ENCODE peak calls at places on chromosomes 13 and 19, in five cellular contexts. One of them, this sample, is unnamed.
A peak's percentile ranks its signal among the peaks of the same experiment; 100 is the strongest.

GRCh38 chr13:58531614-58532013 is 900.1 kb downstream of the PCDH17 start:
- DNase-seq in NCI-H2171 treated with DMSO at 0.1 percent for 48 hours: no peak
- DNase-seq in HEK293T: no peak
- DNase-seq in NCI-H748 treated with DMSO at 0.1 percent for 48 hours: no peak
- DNase-seq in stimulated activated CD8-positive, alpha-beta memory T cell treated with anti-CD3 and anti-CD28 coated beads, Interleukin-4, amount 100 ng/mL, for 4 hours: no peak
- DNase-seq in this sample: no peak

GRCh38 chr19:36489920-36490415 is 607 bp upstream of the ZNF566 start:
- DNase-seq in NCI-H2171 treated with DMSO at 0.1 percent for 48 hours: peak; percentile 96
- DNase-seq in HEK293T: peak; percentile 81
- DNase-seq in NCI-H748 treated with DMSO at 0.1 percent for 48 hours: peak; percentile 98
- DNase-seq in stimulated activated CD8-positive, alpha-beta memory T cell treated with anti-CD3 and anti-CD28 coated beads, Interleukin-4, amount 100 ng/mL, for 4 hours: peak; percentile 54
- DNase-seq in this sample: peak; percentile 99

GRCh38 chr13:91353494-91353893 is 6.0 kb downstream of the MIR17HG start:
- DNase-seq in NCI-H2171 treated with DMSO at 0.1 percent for 48 hours: no peak
- DNase-seq in HEK293T: no peak
- DNase-seq in NCI-H748 treated with DMSO at 0.1 percent for 48 hours: no peak
- DNase-seq in stimulated activated CD8-positive, alpha-beta memory T cell treated with anti-CD3 and anti-CD28 coated beads, Interleukin-4, amount 100 ng/mL, for 4 hours: no peak
- DNase-seq in this sample: no peak

GRCh38 chr19:53156888-53157287 is 2.0 kb downstream of the ZNF347 start:
- DNase-seq in NCI-H2171 treated with DMSO at 0.1 percent for 48 hours: no peak
- DNase-seq in HEK293T: no peak
- DNase-seq in NCI-H748 treated with DMSO at 0.1 percent for 48 hours: no peak
- DNase-seq in stimulated activated CD8-positive, alpha-beta memory T cell treated with anti-CD3 and anti-CD28 coated beads, Interleukin-4, amount 100 ng/mL, for 4 hours: no peak
- DNase-seq in this sample: no peak

GRCh38 chr13:89363144-89363543 is 1692.0 kb downstream of the SLITRK5 start:
- DNase-seq in NCI-H2171 treated with DMSO at 0.1 percent for 48 hours: no peak
- DNase-seq in HEK293T: no peak
- DNase-seq in NCI-H748 treated with DMSO at 0.1 percent for 48 hours: no peak
- DNase-seq in stimulated activated CD8-positive, alpha-beta memory T cell treated with anti-CD3 and anti-CD28 coated beads, Interleukin-4, amount 100 ng/mL, for 4 hours: no peak
- DNase-seq in this sample: no peak

GRCh38 chr13:34756572-34756971 is 185.5 kb upstream of the NBEA start:
- DNase-seq in NCI-H2171 treated with DMSO at 0.1 percent for 48 hours: no peak
- DNase-seq in HEK293T: no peak
- DNase-seq in NCI-H748 treated with DMSO at 0.1 percent for 48 hours: no peak
- DNase-seq in stimulated activated CD8-positive, alpha-beta memory T cell treated with anti-CD3 and anti-CD28 coated beads, Interleukin-4, amount 100 ng/mL, for 4 hours: no peak
- DNase-seq in this sample: no peak

GRCh38 chr13:43289458-43290255 is 266.3 kb downstream of the DNAJC15 start:
- DNase-seq in NCI-H2171 treated with DMSO at 0.1 percent for 48 hours: no peak
- DNase-seq in HEK293T: no peak
- DNase-seq in NCI-H748 treated with DMSO at 0.1 percent for 48 hours: peak; percentile 9
- DNase-seq in stimulated activated CD8-positive, alpha-beta memory T cell treated with anti-CD3 and anti-CD28 coated beads, Interleukin-4, amount 100 ng/mL, for 4 hours: no peak
- DNase-seq in this sample: no peak

GRCh38 chr19:3098515-3099346 is 4.6 kb downstream of the GNA11 start:
- DNase-seq in NCI-H2171 treated with DMSO at 0.1 percent for 48 hours: no peak
- DNase-seq in HEK293T: no peak
- DNase-seq in NCI-H748 treated with DMSO at 0.1 percent for 48 hours: no peak
- DNase-seq in stimulated activated CD8-positive, alpha-beta memory T cell treated with anti-CD3 and anti-CD28 coated beads, Interleukin-4, amount 100 ng/mL, for 4 hours: no peak
- DNase-seq in this sample: no peak

GRCh38 chr13:26895808-26896466 is 135.4 kb upstream of the GPR12 start:
- DNase-seq in NCI-H2171 treated with DMSO at 0.1 percent for 48 hours: no peak
- DNase-seq in HEK293T: no peak
- DNase-seq in NCI-H748 treated with DMSO at 0.1 percent for 48 hours: no peak
- DNase-seq in stimulated activated CD8-positive, alpha-beta memory T cell treated with anti-CD3 and anti-CD28 coated beads, Interleukin-4, amount 100 ng/mL, for 4 hours: no peak
- DNase-seq in this sample: no peak

GRCh38 chr19:16581145-16581970 is 9.1 kb upstream of the SLC35E1 start:
- DNase-seq in NCI-H2171 treated with DMSO at 0.1 percent for 48 hours: no peak
- DNase-seq in HEK293T: no peak
- DNase-seq in NCI-H748 treated with DMSO at 0.1 percent for 48 hours: no peak
- DNase-seq in stimulated activated CD8-positive, alpha-beta memory T cell treated with anti-CD3 and anti-CD28 coated beads, Interleukin-4, amount 100 ng/mL, for 4 hours: no peak
- DNase-seq in this sample: no peak

GRCh38 chr19:5695649-5696195 is 5.6 kb downstream of the RPL36 start:
- DNase-seq in NCI-H2171 treated with DMSO at 0.1 percent for 48 hours: no peak
- DNase-seq in HEK293T: no peak
- DNase-seq in NCI-H748 treated with DMSO at 0.1 percent for 48 hours: no peak
- DNase-seq in stimulated activated CD8-positive, alpha-beta memory T cell treated with anti-CD3 and anti-CD28 coated beads, Interleukin-4, amount 100 ng/mL, for 4 hours: no peak
- DNase-seq in this sample: no peak

GRCh38 chr13:113098163-113098732 is 7.3 kb upstream of the F7 start:
- DNase-seq in NCI-H2171 treated with DMSO at 0.1 percent for 48 hours: no peak
- DNase-seq in HEK293T: no peak
- DNase-seq in NCI-H748 treated with DMSO at 0.1 percent for 48 hours: no peak
- DNase-seq in stimulated activated CD8-positive, alpha-beta memory T cell treated with anti-CD3 and anti-CD28 coated beads, Interleukin-4, amount 100 ng/mL, for 4 hours: no peak
- DNase-seq in this sample: no peak

GRCh38 chr19:47414469-47414868 is 4.9 kb downstream of the MEIS3 start:
- DNase-seq in NCI-H2171 treated with DMSO at 0.1 percent for 48 hours: no peak
- DNase-seq in HEK293T: peak; percentile 49
- DNase-seq in NCI-H748 treated with DMSO at 0.1 percent for 48 hours: no peak
- DNase-seq in stimulated activated CD8-positive, alpha-beta memory T cell treated with anti-CD3 and anti-CD28 coated beads, Interleukin-4, amount 100 ng/mL, for 4 hours: no peak
- DNase-seq in this sample: no peak

GRCh38 chr13:23751195-23751594 is 138.0 kb downstream of the MIPEP start:
- DNase-seq in NCI-H2171 treated with DMSO at 0.1 percent for 48 hours: no peak
- DNase-seq in HEK293T: no peak
- DNase-seq in NCI-H748 treated with DMSO at 0.1 percent for 48 hours: no peak
- DNase-seq in stimulated activated CD8-positive, alpha-beta memory T cell treated with anti-CD3 and anti-CD28 coated beads, Interleukin-4, amount 100 ng/mL, for 4 hours: no peak
- DNase-seq in this sample: no peak

GRCh38 chr13:110287031-110287828 is 19.7 kb downstream of the COL4A1 start:
- DNase-seq in NCI-H2171 treated with DMSO at 0.1 percent for 48 hours: no peak
- DNase-seq in HEK293T: no peak
- DNase-seq in NCI-H748 treated with DMSO at 0.1 percent for 48 hours: no peak
- DNase-seq in stimulated activated CD8-positive, alpha-beta memory T cell treated with anti-CD3 and anti-CD28 coated beads, Interleukin-4, amount 100 ng/mL, for 4 hours: no peak
- DNase-seq in this sample: no peak

GRCh38 chr19:49534632-49535385 is 7.0 kb downstream of the RCN3 start:
- DNase-seq in NCI-H2171 treated with DMSO at 0.1 percent for 48 hours: no peak
- DNase-seq in HEK293T: no peak
- DNase-seq in NCI-H748 treated with DMSO at 0.1 percent for 48 hours: no peak
- DNase-seq in stimulated activated CD8-positive, alpha-beta memory T cell treated with anti-CD3 and anti-CD28 coated beads, Interleukin-4, amount 100 ng/mL, for 4 hours: no peak
- DNase-seq in this sample: no peak

GRCh38 chr13:28494861-28495585 is at the start of gene FLT1:
- DNase-seq in NCI-H2171 treated with DMSO at 0.1 percent for 48 hours: no peak
- DNase-seq in HEK293T: peak; percentile 38
- DNase-seq in NCI-H748 treated with DMSO at 0.1 percent for 48 hours: peak; percentile 27
- DNase-seq in stimulated activated CD8-positive, alpha-beta memory T cell treated with anti-CD3 and anti-CD28 coated beads, Interleukin-4, amount 100 ng/mL, for 4 hours: peak; percentile 12
- DNase-seq in this sample: peak; percentile 52

GRCh38 chr13:110047511-110047910 is 259.4 kb downstream of the COL4A1 start:
- DNase-seq in NCI-H2171 treated with DMSO at 0.1 percent for 48 hours: no peak
- DNase-seq in HEK293T: no peak
- DNase-seq in NCI-H748 treated with DMSO at 0.1 percent for 48 hours: peak; percentile 68
- DNase-seq in stimulated activated CD8-positive, alpha-beta memory T cell treated with anti-CD3 and anti-CD28 coated beads, Interleukin-4, amount 100 ng/mL, for 4 hours: no peak
- DNase-seq in this sample: no peak

GRCh38 chr19:38072776-38073411 is 151.1 kb downstream of the DPF1 start:
- DNase-seq in NCI-H2171 treated with DMSO at 0.1 percent for 48 hours: no peak
- DNase-seq in HEK293T: no peak
- DNase-seq in NCI-H748 treated with DMSO at 0.1 percent for 48 hours: no peak
- DNase-seq in stimulated activated CD8-positive, alpha-beta memory T cell treated with anti-CD3 and anti-CD28 coated beads, Interleukin-4, amount 100 ng/mL, for 4 hours: no peak
- DNase-seq in this sample: no peak

GRCh38 chr19:30682576-30683536 is 310.7 kb downstream of the ZNF536 start:
- DNase-seq in NCI-H2171 treated with DMSO at 0.1 percent for 48 hours: peak; percentile 94
- DNase-seq in HEK293T: peak; percentile 78
- DNase-seq in NCI-H748 treated with DMSO at 0.1 percent for 48 hours: peak; percentile 59
- DNase-seq in stimulated activated CD8-positive, alpha-beta memory T cell treated with anti-CD3 and anti-CD28 coated beads, Interleukin-4, amount 100 ng/mL, for 4 hours: no peak
- DNase-seq in this sample: peak; percentile 29

GRCh38 chr13:37109080-37109678 is 3.7 kb upstream of the CSNK1A1L start:
- DNase-seq in NCI-H2171 treated with DMSO at 0.1 percent for 48 hours: no peak
- DNase-seq in HEK293T: peak; percentile 16
- DNase-seq in NCI-H748 treated with DMSO at 0.1 percent for 48 hours: peak; percentile 51
- DNase-seq in stimulated activated CD8-positive, alpha-beta memory T cell treated with anti-CD3 and anti-CD28 coated beads, Interleukin-4, amount 100 ng/mL, for 4 hours: no peak
- DNase-seq in this sample: peak; percentile 17

GRCh38 chr13:40152145-40152544 is 496.7 kb downstream of the COG6 start:
- DNase-seq in NCI-H2171 treated with DMSO at 0.1 percent for 48 hours: no peak
- DNase-seq in HEK293T: no peak
- DNase-seq in NCI-H748 treated with DMSO at 0.1 percent for 48 hours: no peak
- DNase-seq in stimulated activated CD8-positive, alpha-beta memory T cell treated with anti-CD3 and anti-CD28 coated beads, Interleukin-4, amount 100 ng/mL, for 4 hours: no peak
- DNase-seq in this sample: no peak

GRCh38 chr19:53432088-53432661 is 391 bp downstream of the ZNF761 start:
- DNase-seq in NCI-H2171 treated with DMSO at 0.1 percent for 48 hours: no peak
- DNase-seq in HEK293T: peak; percentile 15
- DNase-seq in NCI-H748 treated with DMSO at 0.1 percent for 48 hours: no peak
- DNase-seq in stimulated activated CD8-positive, alpha-beta memory T cell treated with anti-CD3 and anti-CD28 coated beads, Interleukin-4, amount 100 ng/mL, for 4 hours: no peak
- DNase-seq in this sample: no peak

GRCh38 chr13:89465366-89465765 is 1794.2 kb downstream of the SLITRK5 start:
- DNase-seq in NCI-H2171 treated with DMSO at 0.1 percent for 48 hours: no peak
- DNase-seq in HEK293T: no peak
- DNase-seq in NCI-H748 treated with DMSO at 0.1 percent for 48 hours: no peak
- DNase-seq in stimulated activated CD8-positive, alpha-beta memory T cell treated with anti-CD3 and anti-CD28 coated beads, Interleukin-4, amount 100 ng/mL, for 4 hours: no peak
- DNase-seq in this sample: no peak

GRCh38 chr13:98405107-98405571 is 171.8 kb downstream of the STK24 start:
- DNase-seq in NCI-H2171 treated with DMSO at 0.1 percent for 48 hours: no peak
- DNase-seq in HEK293T: peak; percentile 47
- DNase-seq in NCI-H748 treated with DMSO at 0.1 percent for 48 hours: peak; percentile 89
- DNase-seq in stimulated activated CD8-positive, alpha-beta memory T cell treated with anti-CD3 and anti-CD28 coated beads, Interleukin-4, amount 100 ng/mL, for 4 hours: no peak
- DNase-seq in this sample: no peak

GRCh38 chr13:27712421-27712820 is 79.9 kb upstream of the GSX1 start:
- DNase-seq in NCI-H2171 treated with DMSO at 0.1 percent for 48 hours: no peak
- DNase-seq in HEK293T: no peak
- DNase-seq in NCI-H748 treated with DMSO at 0.1 percent for 48 hours: no peak
- DNase-seq in stimulated activated CD8-positive, alpha-beta memory T cell treated with anti-CD3 and anti-CD28 coated beads, Interleukin-4, amount 100 ng/mL, for 4 hours: no peak
- DNase-seq in this sample: no peak

This sample was measured in NCI-H526 treated with DMSO at 0.1 percent for 48 hours.